ENCODE peak calls at places on chromosomes 5 and 9, in six cellular contexts. N is fibroblast of the aortic adventitia; F is iPS-NIHi11; H is IMR-90; R is activated naive CD4-positive, alpha-beta T cell treated with Interleukin-2 at 50 U/mL for 16 hours; U is RPMI7951. Z is an unnamed sample.

GRCh38 chr9:14071484-14071883 is 242.5 kb downstream of the NFIB start:
- DNase-seq in N (no peak), F (no peak), H (no peak), R (no peak), U (no peak), Z (no peak)

GRCh38 chr9:72473474-72474241 is 47.8 kb upstream of the TMC1 start:
- DNase-seq in N (peak), F (no peak), H (peak), R (no peak), U (peak), Z (peak)

GRCh38 chr5:149152317-149152746 is 11.0 kb downstream of the ABLIM3 start:
- DNase-seq in N (peak), F (no peak), H (peak), R (no peak), U (no peak), Z (peak)

GRCh38 chr5:134555889-134556311 is 30.4 kb downstream of the JADE2 start:
- DNase-seq in N (peak), F (peak), H (peak), R (peak), U (peak), Z (peak)

GRCh38 chr9:113633782-113634596 is 170.5 kb downstream of the RGS3 start:
- DNase-seq in N (no peak), F (no peak), H (peak), R (no peak), U (no peak), Z (no peak)

GRCh38 chr9:129964901-129965734 is 77.9 kb downstream of the FNBP1 start:
- DNase-seq in N (peak), F (peak), H (peak), R (no peak), U (peak), Z (peak)

GRCh38 chr5:113771483-113771882 is 258.0 kb downstream of the YTHDC2 start:
- DNase-seq in N (no peak), F (no peak), H (no peak), R (no peak), U (no peak), Z (no peak)

GRCh38 chr5:154647760-154648143 is 107.4 kb upstream of the LARP1 start:
- DNase-seq in N (no peak), F (no peak), H (no peak), R (no peak), U (no peak), Z (no peak)

GRCh38 chr9:123507992-123508391 is 152.0 kb downstream of the CRB2 start:
- DNase-seq in N (peak), F (no peak), H (peak), R (no peak), U (peak), Z (peak)

GRCh38 chr5:153618857-153619256 is 128.4 kb downstream of the GRIA1 start:
- DNase-seq in N (no peak), F (no peak), H (peak), R (no peak), U (no peak), Z (peak)

Z was measured in AG10803.